ENCODE peak calls at places on chromosome 3, in seven cellular contexts. One of them, this sample, is unnamed.

GRCh38 chr3:194431553-194431952 is 32.5 kb upstream of the GP5 start:
- DNase-seq in prostate gland: no peak
- DNase-seq in astrocyte of the spinal cord: no peak
- DNase-seq in nephron progenitor cell: no peak
- DNase-seq in CD8-positive, alpha-beta T cell: no peak
- DNase-seq in MCF 10A: no peak
- DNase-seq in cardiac muscle cell: no peak
- DNase-seq in this sample: no peak

GRCh38 chr3:77102916-77103769 is 63.2 kb downstream of the ROBO2 start:
- DNase-seq in nephron progenitor cell: no peak
- DNase-seq in astrocyte of the spinal cord: peak; percentile 30
- DNase-seq in MCF 10A: no peak
- DNase-seq in prostate gland: no peak
- DNase-seq in CD8-positive, alpha-beta T cell: no peak
- DNase-seq in cardiac muscle cell: no peak
- DNase-seq in this sample: peak; percentile 13

GRCh38 chr3:62665627-62666433 is 209.4 kb downstream of the CADPS start:
- DNase-seq in astrocyte of the spinal cord: peak; percentile 62
- DNase-seq in cardiac muscle cell: peak; percentile 79
- DNase-seq in MCF 10A: peak; percentile 85
- DNase-seq in CD8-positive, alpha-beta T cell: no peak
- DNase-seq in prostate gland: peak; percentile 41
- DNase-seq in nephron progenitor cell: peak; percentile 87
- DNase-seq in this sample: peak; percentile 58

GRCh38 chr3:4290272-4290893 is 12.8 kb upstream of the SETMAR start:
- DNase-seq in nephron progenitor cell: peak; percentile 43
- DNase-seq in prostate gland: no peak
- DNase-seq in MCF 10A: peak; percentile 58
- DNase-seq in CD8-positive, alpha-beta T cell: no peak
- DNase-seq in astrocyte of the spinal cord: peak; percentile 56
- DNase-seq in cardiac muscle cell: peak; percentile 49
- DNase-seq in this sample: peak; percentile 69

GRCh38 chr3:150699068-150699635 is 4.6 kb downstream of the ERICH6 start:
- DNase-seq in MCF 10A: peak; percentile 22
- DNase-seq in nephron progenitor cell: no peak
- DNase-seq in astrocyte of the spinal cord: peak; percentile 38
- DNase-seq in cardiac muscle cell: no peak
- DNase-seq in CD8-positive, alpha-beta T cell: no peak
- DNase-seq in prostate gland: no peak
- DNase-seq in this sample: peak; percentile 66

GRCh38 chr3:115741650-115742049 is 118.3 kb downstream of the GAP43 start:
- DNase-seq in astrocyte of the spinal cord: no peak
- DNase-seq in prostate gland: no peak
- DNase-seq in nephron progenitor cell: no peak
- DNase-seq in cardiac muscle cell: no peak
- DNase-seq in MCF 10A: no peak
- DNase-seq in CD8-positive, alpha-beta T cell: no peak
- DNase-seq in this sample: no peak

GRCh38 chr3:147383617-147384016 is 22.7 kb downstream of the ZIC4 start:
- DNase-seq in nephron progenitor cell: no peak
- DNase-seq in cardiac muscle cell: peak; percentile 54
- DNase-seq in CD8-positive, alpha-beta T cell: no peak
- DNase-seq in MCF 10A: peak; percentile 17
- DNase-seq in astrocyte of the spinal cord: no peak
- DNase-seq in prostate gland: no peak
- DNase-seq in this sample: no peak

GRCh38 chr3:183534249-183534648 is 21.3 kb downstream of the KLHL6 start:
- DNase-seq in CD8-positive, alpha-beta T cell: no peak
- DNase-seq in cardiac muscle cell: no peak
- DNase-seq in MCF 10A: no peak
- DNase-seq in astrocyte of the spinal cord: peak; percentile 12
- DNase-seq in prostate gland: no peak
- DNase-seq in nephron progenitor cell: no peak
- DNase-seq in this sample: peak; percentile 27

GRCh38 chr3:45653205-45653604 is 36.0 kb upstream of the SACM1L start:
- DNase-seq in prostate gland: no peak
- DNase-seq in cardiac muscle cell: no peak
- DNase-seq in CD8-positive, alpha-beta T cell: no peak
- DNase-seq in astrocyte of the spinal cord: no peak
- DNase-seq in MCF 10A: no peak
- DNase-seq in nephron progenitor cell: no peak
- DNase-seq in this sample: no peak

GRCh38 chr3:120022729-120023128 is 71.5 kb downstream of the GSK3B start:
- DNase-seq in astrocyte of the spinal cord: peak; percentile 26
- DNase-seq in prostate gland: no peak
- DNase-seq in CD8-positive, alpha-beta T cell: no peak
- DNase-seq in cardiac muscle cell: no peak
- DNase-seq in MCF 10A: no peak
- DNase-seq in nephron progenitor cell: no peak
- DNase-seq in this sample: peak; percentile 71

GRCh38 chr3:95148107-95148506 is 1085.2 kb downstream of the NSUN3 start:
- DNase-seq in cardiac muscle cell: no peak
- DNase-seq in MCF 10A: no peak
- DNase-seq in CD8-positive, alpha-beta T cell: no peak
- DNase-seq in prostate gland: no peak
- DNase-seq in nephron progenitor cell: no peak
- DNase-seq in astrocyte of the spinal cord: no peak
- DNase-seq in this sample: no peak

GRCh38 chr3:63580151-63580550 is 72.3 kb upstream of the SNTN start:
- DNase-seq in astrocyte of the spinal cord: no peak
- DNase-seq in MCF 10A: peak; percentile 4
- DNase-seq in prostate gland: no peak
- DNase-seq in CD8-positive, alpha-beta T cell: no peak
- DNase-seq in cardiac muscle cell: no peak
- DNase-seq in nephron progenitor cell: no peak
- DNase-seq in this sample: no peak

GRCh38 chr3:134696155-134696554 is 45.3 kb upstream of the KY start:
- DNase-seq in MCF 10A: no peak
- DNase-seq in cardiac muscle cell: peak; percentile 72
- DNase-seq in CD8-positive, alpha-beta T cell: no peak
- DNase-seq in nephron progenitor cell: no peak
- DNase-seq in prostate gland: no peak
- DNase-seq in astrocyte of the spinal cord: no peak
- DNase-seq in this sample: no peak

GRCh38 chr3:11349466-11349865 is 77.3 kb downstream of the ATG7 start:
- DNase-seq in nephron progenitor cell: no peak
- DNase-seq in prostate gland: no peak
- DNase-seq in cardiac muscle cell: no peak
- DNase-seq in CD8-positive, alpha-beta T cell: no peak
- DNase-seq in astrocyte of the spinal cord: no peak
- DNase-seq in MCF 10A: no peak
- DNase-seq in this sample: no peak

GRCh38 chr3:121436074-121436473 is 109.7 kb downstream of the POLQ start:
- DNase-seq in CD8-positive, alpha-beta T cell: no peak
- DNase-seq in MCF 10A: no peak
- DNase-seq in prostate gland: no peak
- DNase-seq in cardiac muscle cell: no peak
- DNase-seq in astrocyte of the spinal cord: no peak
- DNase-seq in nephron progenitor cell: no peak
- DNase-seq in this sample: no peak

GRCh38 chr3:127658234-127658633 is 14.5 kb upstream of the ABTB1 start:
- DNase-seq in CD8-positive, alpha-beta T cell: no peak
- DNase-seq in nephron progenitor cell: no peak
- DNase-seq in cardiac muscle cell: no peak
- DNase-seq in prostate gland: no peak
- DNase-seq in astrocyte of the spinal cord: no peak
- DNase-seq in MCF 10A: no peak
- DNase-seq in this sample: no peak

GRCh38 chr3:20990896-20991295 is 760.1 kb downstream of the ZNF385D start:
- DNase-seq in MCF 10A: no peak
- DNase-seq in astrocyte of the spinal cord: no peak
- DNase-seq in nephron progenitor cell: no peak
- DNase-seq in cardiac muscle cell: no peak
- DNase-seq in prostate gland: no peak
- DNase-seq in CD8-positive, alpha-beta T cell: no peak
- DNase-seq in this sample: no peak

GRCh38 chr3:173584834-173585831 is 187.6 kb downstream of the NLGN1 start:
- DNase-seq in MCF 10A: no peak
- DNase-seq in cardiac muscle cell: peak; percentile 72
- DNase-seq in CD8-positive, alpha-beta T cell: no peak
- DNase-seq in astrocyte of the spinal cord: peak; percentile 74
- DNase-seq in prostate gland: peak; percentile 10
- DNase-seq in nephron progenitor cell: peak; percentile 59
- DNase-seq in this sample: peak; percentile 38

GRCh38 chr3:136728918-136729317 is 23.3 kb downstream of the STAG1 start:
- DNase-seq in nephron progenitor cell: no peak
- DNase-seq in CD8-positive, alpha-beta T cell: no peak
- DNase-seq in cardiac muscle cell: no peak
- DNase-seq in astrocyte of the spinal cord: peak; percentile 82
- DNase-seq in prostate gland: no peak
- DNase-seq in MCF 10A: peak; percentile 64
- DNase-seq in this sample: peak; percentile 60

GRCh38 chr3:27657404-27657803 is 64.7 kb downstream of the EOMES start:
- DNase-seq in astrocyte of the spinal cord: no peak
- DNase-seq in CD8-positive, alpha-beta T cell: no peak
- DNase-seq in nephron progenitor cell: no peak
- DNase-seq in cardiac muscle cell: no peak
- DNase-seq in prostate gland: no peak
- DNase-seq in MCF 10A: peak; percentile 24
- DNase-seq in this sample: peak; percentile 44

GRCh38 chr3:5022966-5023776 is 43.9 kb downstream of the BHLHE40 start:
- DNase-seq in prostate gland: no peak
- DNase-seq in astrocyte of the spinal cord: peak; percentile 100
- DNase-seq in CD8-positive, alpha-beta T cell: no peak
- DNase-seq in nephron progenitor cell: no peak
- DNase-seq in MCF 10A: peak; percentile 99
- DNase-seq in cardiac muscle cell: no peak
- DNase-seq in this sample: peak; percentile 98

GRCh38 chr3:194136519-194137313 is 768 bp downstream of the HES1 start:
- DNase-seq in MCF 10A: peak; percentile 50
- DNase-seq in cardiac muscle cell: peak; percentile 78
- DNase-seq in nephron progenitor cell: peak; percentile 65
- DNase-seq in astrocyte of the spinal cord: peak; percentile 81
- DNase-seq in CD8-positive, alpha-beta T cell: peak; percentile 57
- DNase-seq in prostate gland: peak; percentile 46
- DNase-seq in this sample: peak; percentile 91

GRCh38 chr3:51982352-51982837 is 940 bp upstream of the ACY1 start:
- DNase-seq in cardiac muscle cell: peak; percentile 57
- DNase-seq in astrocyte of the spinal cord: no peak
- DNase-seq in MCF 10A: peak; percentile 72
- DNase-seq in nephron progenitor cell: no peak
- DNase-seq in CD8-positive, alpha-beta T cell: no peak
- DNase-seq in prostate gland: no peak
- DNase-seq in this sample: no peak

GRCh38 chr3:48240711-48241491 is at the start of gene ZNF589:
- DNase-seq in CD8-positive, alpha-beta T cell: peak; percentile 94
- DNase-seq in cardiac muscle cell: peak; percentile 96
- DNase-seq in MCF 10A: peak; percentile 97
- DNase-seq in nephron progenitor cell: peak; percentile 91
- DNase-seq in prostate gland: peak; percentile 94
- DNase-seq in astrocyte of the spinal cord: peak; percentile 95
- DNase-seq in this sample: peak; percentile 92
- TF ChIP-seq CTCF in CD8-positive, alpha-beta T cell: peak; percentile 31
- TF ChIP-seq CTCF in cardiac muscle cell: peak; percentile 36
- TF ChIP-seq CTCF in MCF 10A: no peak
- TF ChIP-seq CTCF in nephron progenitor cell: no peak
- TF ChIP-seq CTCF in prostate gland: no peak
- TF ChIP-seq CTCF in astrocyte of the spinal cord: peak; percentile 27
- TF ChIP-seq CTCF in this sample: peak; percentile 27

GRCh38 chr3:141255864-141256263 is 24.2 kb downstream of the PXYLP1 start:
- DNase-seq in astrocyte of the spinal cord: no peak
- DNase-seq in nephron progenitor cell: no peak
- DNase-seq in CD8-positive, alpha-beta T cell: peak; percentile 51
- DNase-seq in cardiac muscle cell: peak; percentile 29
- DNase-seq in MCF 10A: peak; percentile 53
- DNase-seq in prostate gland: no peak
- DNase-seq in this sample: peak; percentile 44
- TF ChIP-seq CTCF in astrocyte of the spinal cord: peak; percentile 36
- TF ChIP-seq CTCF in nephron progenitor cell: peak; percentile 39
- TF ChIP-seq CTCF in CD8-positive, alpha-beta T cell: peak; percentile 55
- TF ChIP-seq CTCF in cardiac muscle cell: peak; percentile 36
- TF ChIP-seq CTCF in MCF 10A: no peak
- TF ChIP-seq CTCF in prostate gland: no peak
- TF ChIP-seq CTCF in this sample: peak; percentile 30

DNA sequence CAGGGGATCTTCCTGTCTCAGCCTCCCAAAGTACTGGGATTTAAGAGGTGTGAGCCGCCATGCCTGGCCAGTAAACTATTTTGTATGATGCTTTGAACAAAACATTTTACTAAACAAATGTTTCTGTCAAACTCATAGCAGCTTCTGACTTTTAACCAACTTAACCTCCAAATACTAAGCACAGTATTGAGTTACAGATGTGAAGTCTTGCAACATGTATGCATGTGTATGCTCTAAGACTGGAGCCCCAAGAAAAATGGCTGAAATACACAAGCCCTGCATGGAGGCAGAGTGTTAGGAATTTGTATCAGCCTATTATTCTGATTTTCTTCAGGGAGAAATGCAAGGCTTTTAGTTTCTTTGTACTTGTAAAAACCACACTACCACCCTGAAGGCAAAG is 137.1 kb downstream of the CBLB start:
- DNase-seq in astrocyte of the spinal cord: no peak
- DNase-seq in cardiac muscle cell: no peak
- DNase-seq in nephron progenitor cell: no peak
- DNase-seq in prostate gland: no peak
- DNase-seq in MCF 10A: no peak
- DNase-seq in CD8-positive, alpha-beta T cell: no peak
- DNase-seq in this sample: no peak
- TF ChIP-seq CTCF in astrocyte of the spinal cord: no peak
- TF ChIP-seq CTCF in cardiac muscle cell: no peak
- TF ChIP-seq CTCF in nephron progenitor cell: no peak
- TF ChIP-seq CTCF in prostate gland: no peak
- TF ChIP-seq CTCF in MCF 10A: no peak
- TF ChIP-seq CTCF in CD8-positive, alpha-beta T cell: no peak
- TF ChIP-seq CTCF in this sample: no peak

GRCh38 chr3:12842469-12842868 is 1.1 kb upstream of the RPL32 start:
- DNase-seq in nephron progenitor cell: no peak
- DNase-seq in prostate gland: no peak
- DNase-seq in CD8-positive, alpha-beta T cell: no peak
- DNase-seq in astrocyte of the spinal cord: no peak
- DNase-seq in cardiac muscle cell: no peak
- DNase-seq in MCF 10A: no peak
- DNase-seq in this sample: no peak

GRCh38 chr3:12840591-12841084 is 727 bp downstream of the RPL32 start:
- DNase-seq in CD8-positive, alpha-beta T cell: no peak
- DNase-seq in astrocyte of the spinal cord: no peak
- DNase-seq in MCF 10A: no peak
- DNase-seq in prostate gland: no peak
- DNase-seq in cardiac muscle cell: no peak
- DNase-seq in nephron progenitor cell: no peak
- DNase-seq in this sample: no peak

GRCh38 chr3:12841085-12841969 is at the start of gene RPL32:
- DNase-seq in CD8-positive, alpha-beta T cell: peak; percentile 89
- DNase-seq in MCF 10A: peak; percentile 95
- DNase-seq in cardiac muscle cell: peak; percentile 96
- DNase-seq in nephron progenitor cell: peak; percentile 81
- DNase-seq in prostate gland: peak; percentile 86
- DNase-seq in astrocyte of the spinal cord: peak; percentile 99
- DNase-seq in this sample: peak; percentile 98

GRCh38 chr3:12838179-12838965 is 3.0 kb downstream of the RPL32 start:
- DNase-seq in CD8-positive, alpha-beta T cell: no peak
- DNase-seq in cardiac muscle cell: no peak
- DNase-seq in astrocyte of the spinal cord: no peak
- DNase-seq in MCF 10A: no peak
- DNase-seq in prostate gland: no peak
- DNase-seq in nephron progenitor cell: no peak
- DNase-seq in this sample: no peak

DNA sequence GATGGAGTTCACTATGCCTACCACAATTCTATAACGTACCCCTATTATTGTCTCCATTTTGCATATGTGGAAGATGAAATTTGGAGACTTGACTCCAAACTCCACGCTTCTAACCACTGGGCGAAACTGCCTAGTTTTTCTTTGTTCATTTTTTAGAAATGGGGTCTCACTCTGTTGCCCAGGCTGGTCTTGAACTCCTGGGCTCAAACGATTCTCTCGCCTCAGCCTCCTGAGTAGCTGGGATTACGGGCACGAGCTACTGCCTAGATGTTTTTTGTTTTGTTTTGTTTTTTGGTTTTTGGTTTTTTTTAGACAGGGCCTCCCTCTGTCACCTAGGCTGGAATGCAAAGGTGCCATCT is 584 bp upstream of the RPL32 start:
- DNase-seq in cardiac muscle cell: no peak
- DNase-seq in CD8-positive, alpha-beta T cell: no peak
- DNase-seq in prostate gland: no peak
- DNase-seq in MCF 10A: no peak
- DNase-seq in nephron progenitor cell: no peak
- DNase-seq in astrocyte of the spinal cord: no peak
- DNase-seq in this sample: no peak
- TF ChIP-seq CTCF in cardiac muscle cell: no peak
- TF ChIP-seq CTCF in CD8-positive, alpha-beta T cell: peak; percentile 11
- TF ChIP-seq CTCF in prostate gland: no peak
- TF ChIP-seq CTCF in MCF 10A: no peak
- TF ChIP-seq CTCF in nephron progenitor cell: no peak
- TF ChIP-seq CTCF in astrocyte of the spinal cord: no peak
- TF ChIP-seq CTCF in this sample: no peak